ENCODE peak calls at places on chromosomes 4 and X, in eight cellular contexts. One of them, this sample, is unnamed.

GRCh38 chr4:4633431-4633830 is 91.6 kb upstream of the STX18 start:
- DNase-seq in mucosa of descending colon: no peak
- DNase-seq in transverse colon: no peak
- DNase-seq in GM13977: no peak
- DNase-seq in SK-N-SH: no peak
- DNase-seq in neural crest cell: no peak
- DNase-seq in WTC11: no peak
- DNase-seq in prostate gland: no peak
- DNase-seq in this sample: no peak

GRCh38 chrX:102712216-102712966 is at the start of gene GPRASP2:
- DNase-seq in mucosa of descending colon: peak
- DNase-seq in transverse colon: peak
- DNase-seq in GM13977: no peak
- DNase-seq in SK-N-SH: peak
- DNase-seq in neural crest cell: peak
- DNase-seq in WTC11: peak
- DNase-seq in prostate gland: peak
- DNase-seq in this sample: no peak

GRCh38 chr4:16583764-16584163 is 314.7 kb downstream of the LDB2 start:
- DNase-seq in mucosa of descending colon: no peak
- DNase-seq in transverse colon: no peak
- DNase-seq in GM13977: no peak
- DNase-seq in SK-N-SH: no peak
- DNase-seq in neural crest cell: no peak
- DNase-seq in WTC11: no peak
- DNase-seq in prostate gland: no peak
- DNase-seq in this sample: no peak

GRCh38 chr4:40763228-40763716 is 13.5 kb downstream of the NSUN7 start:
- DNase-seq in mucosa of descending colon: peak
- DNase-seq in transverse colon: no peak
- DNase-seq in GM13977: peak
- DNase-seq in SK-N-SH: no peak
- DNase-seq in neural crest cell: no peak
- DNase-seq in WTC11: no peak
- DNase-seq in prostate gland: no peak
- DNase-seq in this sample: no peak

GRCh38 chr4:6449335-6449734 is 23.1 kb downstream of the PPP2R2C start:
- DNase-seq in mucosa of descending colon: no peak
- DNase-seq in transverse colon: no peak
- DNase-seq in GM13977: no peak
- DNase-seq in SK-N-SH: no peak
- DNase-seq in neural crest cell: no peak
- DNase-seq in WTC11: no peak
- DNase-seq in prostate gland: no peak
- DNase-seq in this sample: no peak

GRCh38 chrX:143998261-143998660 is 114.4 kb downstream of the UBE2NL start:
- DNase-seq in mucosa of descending colon: no peak
- DNase-seq in transverse colon: no peak
- DNase-seq in GM13977: no peak
- DNase-seq in SK-N-SH: no peak
- DNase-seq in neural crest cell: no peak
- DNase-seq in WTC11: no peak
- DNase-seq in prostate gland: no peak
- DNase-seq in this sample: no peak

GRCh38 chr4:55491486-55491885 is 55.2 kb downstream of the CLOCK start:
- DNase-seq in mucosa of descending colon: no peak
- DNase-seq in transverse colon: no peak
- DNase-seq in GM13977: no peak
- DNase-seq in SK-N-SH: no peak
- DNase-seq in neural crest cell: no peak
- DNase-seq in WTC11: no peak
- DNase-seq in prostate gland: no peak
- DNase-seq in this sample: no peak

GRCh38 chr4:3512279-3512678 is 19.9 kb downstream of the LRPAP1 start:
- DNase-seq in mucosa of descending colon: no peak
- DNase-seq in transverse colon: no peak
- DNase-seq in GM13977: no peak
- DNase-seq in SK-N-SH: no peak
- DNase-seq in neural crest cell: no peak
- DNase-seq in WTC11: no peak
- DNase-seq in prostate gland: no peak
- DNase-seq in this sample: no peak

GRCh38 chr4:154551872-154552686 is 1.9 kb upstream of the PLRG1 start:
- DNase-seq in mucosa of descending colon: peak
- DNase-seq in transverse colon: peak
- DNase-seq in GM13977: peak
- DNase-seq in SK-N-SH: peak
- DNase-seq in neural crest cell: peak
- DNase-seq in WTC11: peak
- DNase-seq in prostate gland: peak
- DNase-seq in this sample: peak

GRCh38 chr4:176444741-176445140 is 125.0 kb downstream of the SPCS3 start:
- DNase-seq in mucosa of descending colon: no peak
- DNase-seq in transverse colon: no peak
- DNase-seq in GM13977: no peak
- DNase-seq in SK-N-SH: no peak
- DNase-seq in neural crest cell: no peak
- DNase-seq in WTC11: no peak
- DNase-seq in prostate gland: no peak
- DNase-seq in this sample: no peak

GRCh38 chr4:169993531-169993930 is 32.7 kb downstream of the MFAP3L start:
- DNase-seq in mucosa of descending colon: no peak
- DNase-seq in transverse colon: no peak
- DNase-seq in GM13977: no peak
- DNase-seq in SK-N-SH: no peak
- DNase-seq in neural crest cell: no peak
- DNase-seq in WTC11: no peak
- DNase-seq in prostate gland: no peak
- DNase-seq in this sample: no peak

GRCh38 chrX:44935640-44936039 is 62.7 kb downstream of the KDM6A start:
- DNase-seq in mucosa of descending colon: no peak
- DNase-seq in transverse colon: no peak
- DNase-seq in GM13977: no peak
- DNase-seq in SK-N-SH: no peak
- DNase-seq in neural crest cell: no peak
- DNase-seq in WTC11: no peak
- DNase-seq in prostate gland: no peak
- DNase-seq in this sample: no peak

GRCh38 chr4:184649971-184650855 is 675 bp downstream of the PRIMPOL start:
- DNase-seq in mucosa of descending colon: peak
- DNase-seq in transverse colon: peak
- DNase-seq in GM13977: no peak
- DNase-seq in SK-N-SH: peak
- DNase-seq in neural crest cell: peak
- DNase-seq in WTC11: no peak
- DNase-seq in prostate gland: peak
- DNase-seq in this sample: no peak

GRCh38 chr4:144683516-144683915 is 37.6 kb downstream of the HHIP start:
- DNase-seq in mucosa of descending colon: no peak
- DNase-seq in transverse colon: no peak
- DNase-seq in GM13977: no peak
- DNase-seq in SK-N-SH: no peak
- DNase-seq in neural crest cell: no peak
- DNase-seq in WTC11: no peak
- DNase-seq in prostate gland: no peak
- DNase-seq in this sample: no peak

GRCh38 chr4:16443504-16444088 is 217.3 kb upstream of the TAPT1 start:
- DNase-seq in mucosa of descending colon: peak
- DNase-seq in transverse colon: no peak
- DNase-seq in GM13977: peak
- DNase-seq in SK-N-SH: peak
- DNase-seq in neural crest cell: no peak
- DNase-seq in WTC11: no peak
- DNase-seq in prostate gland: no peak
- DNase-seq in this sample: no peak

GRCh38 chrX:57643698-57644097 is 36.4 kb downstream of the NLRP2B start:
- DNase-seq in mucosa of descending colon: no peak
- DNase-seq in transverse colon: no peak
- DNase-seq in GM13977: no peak
- DNase-seq in SK-N-SH: no peak
- DNase-seq in neural crest cell: no peak
- DNase-seq in WTC11: no peak
- DNase-seq in prostate gland: no peak
- DNase-seq in this sample: no peak

GRCh38 chr4:115323106-115323684 is 209.8 kb upstream of the NDST4 start:
- DNase-seq in mucosa of descending colon: no peak
- DNase-seq in transverse colon: no peak
- DNase-seq in GM13977: no peak
- DNase-seq in SK-N-SH: no peak
- DNase-seq in neural crest cell: no peak
- DNase-seq in WTC11: no peak
- DNase-seq in prostate gland: no peak
- DNase-seq in this sample: no peak
- TF ChIP-seq CTCF in mucosa of descending colon: no peak
- TF ChIP-seq CTCF in transverse colon: no peak
- TF ChIP-seq CTCF in GM13977: no peak
- TF ChIP-seq CTCF in SK-N-SH: no peak
- TF ChIP-seq CTCF in neural crest cell: no peak
- TF ChIP-seq CTCF in WTC11: no peak
- TF ChIP-seq CTCF in prostate gland: no peak
- TF ChIP-seq CTCF in this sample: no peak

GRCh38 chr4:138056541-138056940 is 185.6 kb downstream of the SLC7A11 start:
- DNase-seq in mucosa of descending colon: no peak
- DNase-seq in transverse colon: no peak
- DNase-seq in GM13977: no peak
- DNase-seq in SK-N-SH: no peak
- DNase-seq in neural crest cell: no peak
- DNase-seq in WTC11: no peak
- DNase-seq in prostate gland: no peak
- DNase-seq in this sample: no peak

GRCh38 chr4:138051157-138051556 is 191.0 kb downstream of the SLC7A11 start:
- DNase-seq in mucosa of descending colon: no peak
- DNase-seq in transverse colon: no peak
- DNase-seq in GM13977: no peak
- DNase-seq in SK-N-SH: no peak
- DNase-seq in neural crest cell: no peak
- DNase-seq in WTC11: no peak
- DNase-seq in prostate gland: no peak
- DNase-seq in this sample: no peak

GRCh38 chr4:138050601-138051000 is 191.5 kb downstream of the SLC7A11 start:
- DNase-seq in mucosa of descending colon: no peak
- DNase-seq in transverse colon: no peak
- DNase-seq in GM13977: no peak
- DNase-seq in SK-N-SH: no peak
- DNase-seq in neural crest cell: no peak
- DNase-seq in WTC11: peak
- DNase-seq in prostate gland: no peak
- DNase-seq in this sample: no peak

GRCh38 chr4:138055890-138056289 is 186.3 kb downstream of the SLC7A11 start:
- DNase-seq in mucosa of descending colon: no peak
- DNase-seq in transverse colon: no peak
- DNase-seq in GM13977: no peak
- DNase-seq in SK-N-SH: no peak
- DNase-seq in neural crest cell: no peak
- DNase-seq in WTC11: no peak
- DNase-seq in prostate gland: no peak
- DNase-seq in this sample: no peak

DNA sequence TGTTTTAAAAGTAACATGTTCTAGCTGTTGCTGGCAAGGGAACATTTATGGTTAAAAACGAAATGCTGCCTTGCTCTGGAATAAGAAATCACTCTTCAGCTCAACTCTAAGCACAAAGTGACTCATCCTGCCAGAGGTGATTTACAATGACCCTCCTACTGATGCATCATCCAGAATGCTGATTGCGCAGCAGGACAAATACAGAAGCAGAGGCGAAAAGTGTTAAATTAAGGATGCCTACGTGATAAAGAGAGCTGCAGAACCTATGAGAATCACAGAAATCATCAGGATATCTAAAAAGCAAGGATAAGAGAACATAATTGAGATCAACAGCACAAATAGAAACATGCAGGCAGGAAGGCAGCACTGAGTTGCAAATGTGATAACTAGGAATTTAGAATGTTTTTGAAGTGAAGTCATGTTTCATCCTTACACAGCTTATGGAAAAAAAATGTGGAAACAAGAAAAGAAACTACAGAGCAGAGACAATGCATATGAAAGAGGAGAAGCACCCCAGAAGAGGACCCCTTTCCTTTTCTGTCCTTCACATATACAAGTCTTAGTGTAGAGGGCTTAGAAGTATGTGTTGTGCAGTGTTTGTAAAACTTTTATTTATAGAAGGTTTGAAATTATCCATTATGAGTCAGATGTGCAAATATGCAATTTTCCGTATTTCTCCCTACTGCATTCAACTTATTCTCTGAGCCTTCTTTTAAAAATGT is 188.4 kb downstream of the SLC7A11 start:
- DNase-seq in mucosa of descending colon: peak
- DNase-seq in transverse colon: no peak
- DNase-seq in GM13977: no peak
- DNase-seq in SK-N-SH: peak
- DNase-seq in neural crest cell: no peak
- DNase-seq in WTC11: no peak
- DNase-seq in prostate gland: no peak
- DNase-seq in this sample: no peak
- TF ChIP-seq CTCF in mucosa of descending colon: no peak
- TF ChIP-seq CTCF in transverse colon: no peak
- TF ChIP-seq CTCF in GM13977: no peak
- TF ChIP-seq CTCF in SK-N-SH: no peak
- TF ChIP-seq CTCF in neural crest cell: no peak
- TF ChIP-seq CTCF in WTC11: no peak
- TF ChIP-seq CTCF in prostate gland: no peak
- TF ChIP-seq CTCF in this sample: no peak

GRCh38 chr4:80321341-80321740 is 14.2 kb upstream of the CFAP299 start:
- DNase-seq in mucosa of descending colon: no peak
- DNase-seq in transverse colon: no peak
- DNase-seq in GM13977: no peak
- DNase-seq in SK-N-SH: no peak
- DNase-seq in neural crest cell: no peak
- DNase-seq in WTC11: no peak
- DNase-seq in prostate gland: no peak
- DNase-seq in this sample: no peak

GRCh38 chr4:80322716-80323115 is 12.8 kb upstream of the CFAP299 start:
- DNase-seq in mucosa of descending colon: no peak
- DNase-seq in transverse colon: no peak
- DNase-seq in GM13977: no peak
- DNase-seq in SK-N-SH: no peak
- DNase-seq in neural crest cell: no peak
- DNase-seq in WTC11: no peak
- DNase-seq in prostate gland: no peak
- DNase-seq in this sample: no peak

GRCh38 chr4:80324171-80324570 is 11.4 kb upstream of the CFAP299 start:
- DNase-seq in mucosa of descending colon: no peak
- DNase-seq in transverse colon: no peak
- DNase-seq in GM13977: no peak
- DNase-seq in SK-N-SH: no peak
- DNase-seq in neural crest cell: no peak
- DNase-seq in WTC11: no peak
- DNase-seq in prostate gland: no peak
- DNase-seq in this sample: no peak

GRCh38 chr4:80321776-80322175 is 13.8 kb upstream of the CFAP299 start:
- DNase-seq in mucosa of descending colon: no peak
- DNase-seq in transverse colon: no peak
- DNase-seq in GM13977: no peak
- DNase-seq in SK-N-SH: no peak
- DNase-seq in neural crest cell: no peak
- DNase-seq in WTC11: peak
- DNase-seq in prostate gland: no peak
- DNase-seq in this sample: no peak
- TF ChIP-seq CTCF in mucosa of descending colon: no peak
- TF ChIP-seq CTCF in transverse colon: no peak
- TF ChIP-seq CTCF in GM13977: no peak
- TF ChIP-seq CTCF in SK-N-SH: peak
- TF ChIP-seq CTCF in neural crest cell: no peak
- TF ChIP-seq CTCF in WTC11: no peak
- TF ChIP-seq CTCF in prostate gland: no peak
- TF ChIP-seq CTCF in this sample: no peak

GRCh38 chrX:50067435-50068292 is 133.1 kb downstream of the AKAP4 start:
- DNase-seq in mucosa of descending colon: peak
- DNase-seq in transverse colon: peak
- DNase-seq in GM13977: no peak
- DNase-seq in SK-N-SH: peak
- DNase-seq in neural crest cell: peak
- DNase-seq in WTC11: peak
- DNase-seq in prostate gland: no peak
- DNase-seq in this sample: no peak
- TF ChIP-seq CTCF in mucosa of descending colon: no peak
- TF ChIP-seq CTCF in transverse colon: no peak
- TF ChIP-seq CTCF in GM13977: no peak
- TF ChIP-seq CTCF in SK-N-SH: no peak
- TF ChIP-seq CTCF in neural crest cell: peak
- TF ChIP-seq CTCF in WTC11: no peak
- TF ChIP-seq CTCF in prostate gland: no peak
- TF ChIP-seq CTCF in this sample: no peak

This sample was measured in CD4-positive, alpha-beta T cell.